ENCODE peak calls at places on chromosome 17, in eight cellular contexts. One of them, this sample, is unnamed.

GRCh38 chr17:40015005-40015997 is at the start of gene CSF3:
- DNase-seq in esophagus muscularis mucosa: no peak
- DNase-seq in A549: no peak
- DNase-seq in ovary: peak
- DNase-seq in sigmoid colon: no peak
- DNase-seq in H1: no peak
- DNase-seq in stomach: peak
- DNase-seq in tibial nerve: no peak
- DNase-seq in this sample: no peak

GRCh38 chr17:44502598-44503079 is 567 bp downstream of the GPATCH8 start:
- DNase-seq in esophagus muscularis mucosa: no peak
- DNase-seq in A549: peak
- DNase-seq in sigmoid colon: no peak
- DNase-seq in stomach: peak
- DNase-seq in tibial nerve: peak
- DNase-seq in ovary: no peak
- DNase-seq in H1: no peak
- DNase-seq in this sample: peak

GRCh38 chr17:17822189-17822978 is 14.4 kb downstream of the SREBF1 start:
- DNase-seq in H1: no peak
- DNase-seq in stomach: peak
- DNase-seq in tibial nerve: peak
- DNase-seq in sigmoid colon: peak
- DNase-seq in esophagus muscularis mucosa: no peak
- DNase-seq in ovary: peak
- DNase-seq in A549: no peak
- DNase-seq in this sample: peak

GRCh38 chr17:63589646-63590045 is 11.0 kb upstream of the TACO1 start:
- DNase-seq in sigmoid colon: no peak
- DNase-seq in A549: no peak
- DNase-seq in ovary: no peak
- DNase-seq in esophagus muscularis mucosa: no peak
- DNase-seq in tibial nerve: no peak
- DNase-seq in stomach: no peak
- DNase-seq in H1: no peak
- DNase-seq in this sample: no peak

GRCh38 chr17:62172492-62173291 is 107.6 kb upstream of the MED13 start:
- DNase-seq in stomach: no peak
- DNase-seq in esophagus muscularis mucosa: no peak
- DNase-seq in H1: no peak
- DNase-seq in tibial nerve: no peak
- DNase-seq in ovary: no peak
- DNase-seq in sigmoid colon: no peak
- DNase-seq in A549: no peak
- DNase-seq in this sample: no peak

GRCh38 chr17:68710976-68711375 is 109.8 kb upstream of the FAM20A start:
- DNase-seq in ovary: no peak
- DNase-seq in esophagus muscularis mucosa: no peak
- DNase-seq in tibial nerve: no peak
- DNase-seq in H1: no peak
- DNase-seq in A549: no peak
- DNase-seq in sigmoid colon: no peak
- DNase-seq in stomach: no peak
- DNase-seq in this sample: no peak

GRCh38 chr17:30926516-30926915 is 4.8 kb downstream of the ADAP2 start:
- DNase-seq in esophagus muscularis mucosa: no peak
- DNase-seq in stomach: no peak
- DNase-seq in H1: no peak
- DNase-seq in tibial nerve: no peak
- DNase-seq in sigmoid colon: peak
- DNase-seq in A549: no peak
- DNase-seq in ovary: no peak
- DNase-seq in this sample: no peak

GRCh38 chr17:47888293-47888692 is 7.7 kb upstream of the SP2 start:
- DNase-seq in ovary: no peak
- DNase-seq in stomach: no peak
- DNase-seq in sigmoid colon: no peak
- DNase-seq in tibial nerve: no peak
- DNase-seq in esophagus muscularis mucosa: no peak
- DNase-seq in H1: no peak
- DNase-seq in A549: no peak
- DNase-seq in this sample: no peak

GRCh38 chr17:30894236-30894635 is 11.8 kb downstream of the TEFM start:
- DNase-seq in H1: no peak
- DNase-seq in stomach: no peak
- DNase-seq in A549: no peak
- DNase-seq in esophagus muscularis mucosa: no peak
- DNase-seq in ovary: no peak
- DNase-seq in sigmoid colon: no peak
- DNase-seq in tibial nerve: no peak
- DNase-seq in this sample: no peak

GRCh38 chr17:57622886-57623433 is 122.1 kb downstream of the CCDC182 start:
- DNase-seq in sigmoid colon: no peak
- DNase-seq in esophagus muscularis mucosa: no peak
- DNase-seq in stomach: no peak
- DNase-seq in A549: peak
- DNase-seq in tibial nerve: no peak
- DNase-seq in H1: no peak
- DNase-seq in ovary: peak
- DNase-seq in this sample: no peak

GRCh38 chr17:48552453-48553189 is 7.7 kb upstream of the HOXB2 start:
- DNase-seq in stomach: no peak
- DNase-seq in sigmoid colon: peak
- DNase-seq in A549: no peak
- DNase-seq in esophagus muscularis mucosa: no peak
- DNase-seq in H1: no peak
- DNase-seq in tibial nerve: no peak
- DNase-seq in ovary: no peak
- DNase-seq in this sample: no peak

GRCh38 chr17:40070895-40071719 is 8.3 kb downstream of the THRA start:
- DNase-seq in H1: peak
- DNase-seq in A549: no peak
- DNase-seq in stomach: peak
- DNase-seq in esophagus muscularis mucosa: no peak
- DNase-seq in sigmoid colon: peak
- DNase-seq in tibial nerve: peak
- DNase-seq in ovary: peak
- DNase-seq in this sample: peak

GRCh38 chr17:6643460-6644125 is 2.7 kb downstream of the TXNDC17 start:
- DNase-seq in H1: no peak
- DNase-seq in esophagus muscularis mucosa: no peak
- DNase-seq in A549: no peak
- DNase-seq in tibial nerve: no peak
- DNase-seq in sigmoid colon: no peak
- DNase-seq in ovary: no peak
- DNase-seq in stomach: no peak
- DNase-seq in this sample: no peak

GRCh38 chr17:21551081-21551881 is 141.0 kb upstream of the KCNJ18 start:
- DNase-seq in esophagus muscularis mucosa: peak
- DNase-seq in H1: peak
- DNase-seq in stomach: peak
- DNase-seq in tibial nerve: peak
- DNase-seq in sigmoid colon: peak
- DNase-seq in ovary: peak
- DNase-seq in A549: peak
- DNase-seq in this sample: peak

GRCh38 chr17:21545051-21545450 is 147.3 kb upstream of the KCNJ18 start:
- DNase-seq in sigmoid colon: no peak
- DNase-seq in tibial nerve: no peak
- DNase-seq in A549: no peak
- DNase-seq in stomach: no peak
- DNase-seq in ovary: no peak
- DNase-seq in H1: no peak
- DNase-seq in esophagus muscularis mucosa: no peak
- DNase-seq in this sample: no peak

GRCh38 chr17:21548236-21548635 is 144.1 kb upstream of the KCNJ18 start:
- DNase-seq in A549: no peak
- DNase-seq in sigmoid colon: no peak
- DNase-seq in tibial nerve: no peak
- DNase-seq in ovary: no peak
- DNase-seq in H1: no peak
- DNase-seq in esophagus muscularis mucosa: no peak
- DNase-seq in stomach: no peak
- DNase-seq in this sample: no peak

DNA sequence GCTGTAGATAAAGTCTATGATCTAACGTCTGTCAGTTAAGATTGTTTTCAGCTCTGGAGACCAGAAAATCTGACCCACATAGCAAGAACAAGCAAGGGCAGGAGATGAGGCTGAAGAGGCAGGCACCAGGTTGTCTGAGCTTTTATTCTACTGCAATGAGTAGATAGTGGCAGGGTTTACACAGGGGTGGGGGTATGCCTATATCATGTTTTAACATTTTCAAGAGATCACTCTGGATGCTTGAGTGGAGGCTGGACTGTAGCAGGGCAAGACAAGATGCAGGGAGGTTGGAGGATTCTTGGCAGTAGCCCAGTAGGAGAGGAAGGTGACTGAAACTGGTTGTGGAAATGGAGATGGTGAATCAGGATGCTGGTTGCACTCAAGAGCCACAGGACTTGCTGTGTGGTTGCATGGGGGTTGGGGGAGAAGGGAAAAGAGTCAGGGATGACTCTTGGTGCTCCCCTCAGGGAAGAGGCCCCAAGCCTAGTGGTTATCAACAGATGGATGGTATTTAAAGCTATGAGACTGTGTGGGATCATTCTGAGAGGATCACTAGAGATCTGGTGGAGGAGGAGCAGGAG is 143.1 kb upstream of the KCNJ18 start:
- DNase-seq in esophagus muscularis mucosa: no peak
- DNase-seq in A549: no peak
- DNase-seq in sigmoid colon: no peak
- DNase-seq in ovary: no peak
- DNase-seq in stomach: no peak
- DNase-seq in H1: no peak
- DNase-seq in tibial nerve: no peak
- DNase-seq in this sample: no peak
- TF ChIP-seq EP300 in esophagus muscularis mucosa: no peak
- TF ChIP-seq EP300 in A549: no peak
- TF ChIP-seq EP300 in sigmoid colon: no peak
- TF ChIP-seq EP300 in ovary: no peak
- TF ChIP-seq EP300 in stomach: no peak
- TF ChIP-seq EP300 in H1: no peak
- TF ChIP-seq EP300 in tibial nerve: no peak
- TF ChIP-seq EP300 in this sample: no peak

DNA sequence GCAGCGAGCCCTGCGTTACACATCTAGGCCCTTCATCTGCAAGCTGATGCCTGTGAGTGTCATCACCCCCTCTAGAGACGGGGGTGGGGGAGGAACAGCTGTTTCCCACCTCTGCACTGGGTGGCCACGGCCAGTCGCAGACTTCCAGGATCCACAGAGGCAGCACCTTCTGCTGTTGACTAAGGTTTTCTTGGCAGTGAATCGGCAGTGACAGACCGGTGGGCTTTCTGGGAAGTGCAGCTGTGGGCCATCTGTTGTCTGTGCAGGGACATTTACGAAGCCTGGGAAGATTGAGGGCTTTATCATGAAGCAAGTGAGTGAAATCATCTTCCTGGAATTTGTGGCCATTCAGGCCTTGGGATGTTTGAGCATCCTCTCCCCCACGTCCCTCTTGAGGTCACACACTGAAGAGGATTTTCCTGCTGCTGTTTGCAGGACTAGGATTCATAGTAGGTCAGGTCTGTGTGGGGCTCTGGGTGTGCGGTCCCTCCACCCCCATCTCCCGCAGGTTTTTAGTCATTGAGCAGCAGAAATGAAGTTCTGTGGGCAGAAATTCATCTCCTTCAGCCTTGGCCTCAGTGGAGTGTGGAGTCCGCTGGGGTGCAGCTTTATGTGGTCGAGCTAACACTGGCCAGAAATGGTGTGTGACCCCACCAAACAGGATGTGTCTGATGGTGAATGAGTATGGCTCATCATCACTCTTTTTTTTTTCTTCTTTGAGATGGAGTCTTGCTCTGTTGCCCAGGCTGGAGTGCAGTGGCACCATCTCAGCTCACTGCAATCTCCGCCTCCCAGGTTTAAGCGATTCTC is 12.0 kb downstream of the PGS1 start:
- DNase-seq in H1: no peak
- DNase-seq in stomach: no peak
- DNase-seq in ovary: no peak
- DNase-seq in sigmoid colon: peak
- DNase-seq in A549: peak
- DNase-seq in tibial nerve: no peak
- DNase-seq in esophagus muscularis mucosa: no peak
- DNase-seq in this sample: no peak
- TF ChIP-seq POLR2A in H1: no peak
- TF ChIP-seq POLR2A in stomach: no peak
- TF ChIP-seq POLR2A in ovary: no peak
- TF ChIP-seq POLR2A in sigmoid colon: no peak
- TF ChIP-seq POLR2A in A549: no peak
- TF ChIP-seq POLR2A in tibial nerve: no peak
- TF ChIP-seq POLR2A in esophagus muscularis mucosa: no peak
- TF ChIP-seq POLR2A in this sample: no peak

GRCh38 chr17:37744961-37745800 is at the start of gene HNF1B:
- DNase-seq in tibial nerve: no peak
- DNase-seq in H1: peak
- DNase-seq in stomach: peak
- DNase-seq in A549: peak
- DNase-seq in ovary: no peak
- DNase-seq in sigmoid colon: no peak
- DNase-seq in esophagus muscularis mucosa: no peak
- DNase-seq in this sample: peak
- TF ChIP-seq EP300 in tibial nerve: no peak
- TF ChIP-seq EP300 in H1: no peak
- TF ChIP-seq EP300 in stomach: no peak
- TF ChIP-seq EP300 in A549: no peak
- TF ChIP-seq EP300 in ovary: no peak
- TF ChIP-seq EP300 in sigmoid colon: no peak
- TF ChIP-seq EP300 in esophagus muscularis mucosa: no peak
- TF ChIP-seq EP300 in this sample: no peak

GRCh38 chr17:28242791-28243190 is 76.2 kb upstream of the TMEM97 start:
- DNase-seq in tibial nerve: no peak
- DNase-seq in A549: no peak
- DNase-seq in esophagus muscularis mucosa: no peak
- DNase-seq in stomach: no peak
- DNase-seq in H1: no peak
- DNase-seq in ovary: no peak
- DNase-seq in sigmoid colon: no peak
- DNase-seq in this sample: no peak

GRCh38 chr17:28249706-28250105 is 69.3 kb upstream of the TMEM97 start:
- DNase-seq in ovary: no peak
- DNase-seq in stomach: no peak
- DNase-seq in sigmoid colon: no peak
- DNase-seq in tibial nerve: no peak
- DNase-seq in A549: no peak
- DNase-seq in H1: no peak
- DNase-seq in esophagus muscularis mucosa: no peak
- DNase-seq in this sample: no peak

GRCh38 chr17:28240688-28241340 is 78.2 kb upstream of the TMEM97 start:
- DNase-seq in A549: no peak
- DNase-seq in stomach: no peak
- DNase-seq in tibial nerve: no peak
- DNase-seq in H1: no peak
- DNase-seq in sigmoid colon: no peak
- DNase-seq in ovary: no peak
- DNase-seq in esophagus muscularis mucosa: no peak
- DNase-seq in this sample: no peak

GRCh38 chr17:28247671-28248556 is 71.1 kb upstream of the TMEM97 start:
- DNase-seq in A549: no peak
- DNase-seq in tibial nerve: no peak
- DNase-seq in sigmoid colon: no peak
- DNase-seq in stomach: no peak
- DNase-seq in ovary: no peak
- DNase-seq in H1: no peak
- DNase-seq in esophagus muscularis mucosa: no peak
- DNase-seq in this sample: no peak

GRCh38 chr17:28244446-28244845 is 74.6 kb upstream of the TMEM97 start:
- DNase-seq in A549: no peak
- DNase-seq in stomach: no peak
- DNase-seq in ovary: no peak
- DNase-seq in tibial nerve: no peak
- DNase-seq in sigmoid colon: no peak
- DNase-seq in H1: no peak
- DNase-seq in esophagus muscularis mucosa: no peak
- DNase-seq in this sample: no peak
- TF ChIP-seq POLR2A in A549: no peak
- TF ChIP-seq POLR2A in stomach: no peak
- TF ChIP-seq POLR2A in ovary: no peak
- TF ChIP-seq POLR2A in tibial nerve: no peak
- TF ChIP-seq POLR2A in sigmoid colon: no peak
- TF ChIP-seq POLR2A in H1: no peak
- TF ChIP-seq POLR2A in esophagus muscularis mucosa: no peak
- TF ChIP-seq POLR2A in this sample: no peak